ENCODE peak calls at places on chromosomes 5 and 9, in seven cellular contexts. V is CD8-positive, alpha-beta memory T cell; Z is Calu3; M is HT-29; Q is GM03348; I is astrocyte of the cerebellum; J is ELF-1. Y is an unnamed sample.

GRCh38 chr5:34538026-34538672 is 118.0 kb upstream of the RAI14 start:
- DNase-seq in V (no peak), Z (peak; percentile 20), M (peak; percentile 29), Q (no peak), I (no peak), J (no peak), Y (no peak)

GRCh38 chr9:100730126-100730525 is 152.2 kb downstream of the CAVIN4 start:
- DNase-seq in V (no peak), Z (no peak), M (no peak), Q (no peak), I (no peak), J (no peak), Y (no peak)

GRCh38 chr5:58184910-58185309 is 275.0 kb downstream of the PLK2 start:
- DNase-seq in V (no peak), Z (no peak), M (no peak), Q (peak; percentile 39), I (no peak), J (no peak), Y (no peak)

GRCh38 chr5:116305899-116306298 is 221.1 kb downstream of the COMMD10 start:
- DNase-seq in V (no peak), Z (no peak), M (no peak), Q (no peak), I (no peak), J (no peak), Y (no peak)

GRCh38 chr5:126251024-126251423 is 172.2 kb upstream of the GRAMD2B start:
- DNase-seq in V (no peak), Z (no peak), M (no peak), Q (no peak), I (no peak), J (no peak), Y (no peak)

GRCh38 chr9:125119643-125120286 is 23.6 kb downstream of the SCAI start:
- DNase-seq in V (no peak), Z (no peak), M (no peak), Q (peak; percentile 51), I (no peak), J (peak; percentile 18), Y (no peak)

GRCh38 chr9:82599550-82599949 is 463.4 kb downstream of the RASEF start:
- DNase-seq in V (no peak), Z (no peak), M (no peak), Q (no peak), I (no peak), J (no peak), Y (no peak)

GRCh38 chr5:73464016-73464745 is 15.6 kb upstream of the FOXD1 start:
- DNase-seq in V (no peak), Z (no peak), M (no peak), Q (peak; percentile 78), I (peak; percentile 95), J (no peak), Y (no peak)

GRCh38 chr9:135714242-135715055 is 12.5 kb downstream of the KCNT1 start:
- DNase-seq in V (no peak), Z (no peak), M (no peak), Q (peak; percentile 36), I (no peak), J (peak; percentile 53), Y (no peak)

GRCh38 chr5:1660037-1660400 is 136.3 kb upstream of the LPCAT1 start:
- DNase-seq in V (no peak), Z (no peak), M (no peak), Q (no peak), I (no peak), J (no peak), Y (no peak)

GRCh38 chr5:122354293-122354692 is 42.3 kb downstream of the SNCAIP start:
- DNase-seq in V (no peak), Z (no peak), M (no peak), Q (no peak), I (no peak), J (no peak), Y (peak; percentile 4)

GRCh38 chr9:121283856-121284732 is 16.1 kb downstream of the GSN start:
- DNase-seq in V (no peak), Z (no peak), M (no peak), Q (no peak), I (no peak), J (peak; percentile 63), Y (no peak)

GRCh38 chr5:173618927-173619519 is 2.6 kb upstream of the BOD1 start:
- DNase-seq in V (peak; percentile 11), Z (peak; percentile 56), M (peak; percentile 78), Q (peak; percentile 79), I (peak; percentile 31), J (no peak), Y (peak; percentile 33)

GRCh38 chr5:88686743-88687142 is 196.2 kb downstream of the MEF2C start:
- DNase-seq in V (no peak), Z (no peak), M (no peak), Q (no peak), I (no peak), J (no peak), Y (no peak)

GRCh38 chr5:95962785-95963184 is 1.1 kb upstream of the ELL2 start:
- DNase-seq in V (no peak), Z (peak; percentile 60), M (peak; percentile 33), Q (no peak), I (no peak), J (peak; percentile 64), Y (no peak)

GRCh38 chr5:140115186-140115500 is 1.2 kb downstream of the PURA start:
- DNase-seq in V (no peak), Z (no peak), M (no peak), Q (no peak), I (no peak), J (no peak), Y (no peak)

GRCh38 chr9:128828267-128828666 is 1.3 kb downstream of the SPOUT1 start:
- DNase-seq in V (no peak), Z (no peak), M (no peak), Q (no peak), I (no peak), J (no peak), Y (no peak)

GRCh38 chr9:124834586-124834985 is 18.7 kb upstream of the WDR38 start:
- DNase-seq in V (no peak), Z (peak; percentile 59), M (peak; percentile 68), Q (peak; percentile 36), I (no peak), J (no peak), Y (no peak)